ENCODE peak calls at places on chromosomes 3 and 15, in ten cellular contexts. T, C, W, H, K, Y, B, J, D and U are unnamed samples.

GRCh38 chr3:120145498-120146285 is 51.4 kb upstream of the GSK3B start:
- DNase-seq in T (no peak), C (no peak), W (peak), H (peak), K (no peak), Y (no peak), B (peak), J (no peak), D (no peak), U (no peak)

GRCh38 chr3:143634427-143634826 is 213.8 kb downstream of the SLC9A9 start:
- DNase-seq in T (no peak), C (no peak), W (no peak), H (no peak), K (no peak), Y (no peak), B (no peak), J (no peak), D (no peak), U (no peak)

GRCh38 chr3:193903257-193903807 is 232.6 kb upstream of the HES1 start:
- DNase-seq in T (no peak), C (no peak), W (no peak), H (no peak), K (no peak), Y (no peak), B (no peak), J (no peak), D (no peak), U (no peak)

GRCh38 chr3:6549296-6549695 is 311.6 kb upstream of the GRM7 start:
- DNase-seq in T (no peak), C (no peak), W (no peak), H (no peak), K (no peak), Y (no peak), B (no peak), J (no peak), D (no peak), U (no peak)

GRCh38 chr3:16868513-16868912 is 16.2 kb upstream of the PLCL2 start:
- DNase-seq in T (no peak), C (no peak), W (no peak), H (no peak), K (no peak), Y (no peak), B (no peak), J (no peak), D (no peak), U (no peak)

GRCh38 chr15:90878660-90879059 is 5.6 kb upstream of the FES start:
- DNase-seq in T (no peak), C (no peak), W (no peak), H (no peak), K (no peak), Y (no peak), B (no peak), J (no peak), D (no peak), U (no peak)

GRCh38 chr15:33022629-33023028 is 171.9 kb downstream of the FMN1 start:
- DNase-seq in T (no peak), C (no peak), W (peak), H (peak), K (peak), Y (no peak), B (peak), J (peak), D (peak), U (peak)

GRCh38 chr3:113211370-113212154 is at the start of gene BOC:
- DNase-seq in T (no peak), C (peak), W (peak), H (peak), K (peak), Y (peak), B (no peak), J (peak), D (no peak), U (peak)

GRCh38 chr3:161423911-161424522 is 52.7 kb upstream of the SPTSSB start:
- DNase-seq in T (peak), C (peak), W (peak), H (peak), K (no peak), Y (no peak), B (peak), J (peak), D (no peak), U (no peak)

GRCh38 chr15:47484119-47484518 is 233.2 kb upstream of the SEMA6D start:
- DNase-seq in T (no peak), C (no peak), W (peak), H (no peak), K (peak), Y (no peak), B (no peak), J (peak), D (no peak), U (no peak)